ENCODE peak calls at places on chromosomes 11 and 22, in five cellular contexts. F is endodermal cell, U is NCI-H1092, W is iris pigment epithelial cell, O is astrocyte of the spinal cord. N is an unnamed sample.

GRCh38 chr11:100469835-100470234 is 217.3 kb upstream of the ARHGAP42 start:
- DNase-seq in F (no peak), U (no peak), W (no peak), O (no peak), N (no peak)

GRCh38 chr11:18192988-18193387 is 20.4 kb downstream of the MRGPRX4 start:
- DNase-seq in F (peak), U (no peak), W (no peak), O (no peak), N (no peak)

GRCh38 chr22:19149047-19149883 is 827 bp downstream of the GSC2 start:
- DNase-seq in F (peak), U (no peak), W (peak), O (no peak), N (no peak)

GRCh38 chr11:120335596-120335927 is 651 bp upstream of the ARHGEF12 start:
- DNase-seq in F (no peak), U (peak), W (peak), O (no peak), N (peak)

GRCh38 chr11:121572581-121573059 is 119.9 kb upstream of the SORL1-AS1 start:
- DNase-seq in F (no peak), U (peak), W (no peak), O (no peak), N (no peak)

GRCh38 chr11:60485987-60486386 is 6.6 kb upstream of the MS4A12 start:
- DNase-seq in F (peak), U (peak), W (no peak), O (no peak), N (no peak)

GRCh38 chr22:36285017-36285416 is 32.1 kb downstream of the APOL1 start:
- DNase-seq in F (no peak), U (no peak), W (no peak), O (no peak), N (no peak)

GRCh38 chr11:102709211-102709980 is 3.8 kb upstream of the MMP27 start:
- DNase-seq in F (no peak), U (no peak), W (peak), O (no peak), N (no peak)

GRCh38 chr11:119322360-119322739 is 5.4 kb upstream of the MCAM start:
- DNase-seq in F (no peak), U (no peak), W (no peak), O (no peak), N (no peak)

GRCh38 chr11:61460474-61460881 is 30.6 kb downstream of the SDHAF2 start:
- DNase-seq in F (no peak), U (peak), W (no peak), O (no peak), N (no peak)

GRCh38 chr11:122664188-122664587 is 8.7 kb downstream of the UBASH3B start:
- DNase-seq in F (no peak), U (no peak), W (no peak), O (no peak), N (no peak)

GRCh38 chr11:11239959-11240358 is 113.1 kb downstream of the CSNK2A3 start:
- DNase-seq in F (no peak), U (no peak), W (no peak), O (no peak), N (no peak)

GRCh38 chr22:28019881-28020861 is 101.1 kb upstream of the PITPNB start:
- DNase-seq in F (peak), U (peak), W (peak), O (peak), N (peak)

GRCh38 chr11:67436459-67437081 is 912 bp downstream of the PTPRCAP start:
- DNase-seq in F (peak), U (no peak), W (no peak), O (peak), N (no peak)

GRCh38 chr11:69983897-69984438 is 94.1 kb upstream of the ANO1 start:
- DNase-seq in F (no peak), U (no peak), W (no peak), O (no peak), N (no peak)

GRCh38 chr11:14249121-14249963 is 109.6 kb downstream of the RRAS2 start:
- DNase-seq in F (peak), U (peak), W (peak), O (peak), N (peak)

GRCh38 chr11:8930456-8931175 is 2.1 kb downstream of the C11orf16 start:
- DNase-seq in F (no peak), U (no peak), W (no peak), O (no peak), N (no peak)

GRCh38 chr11:64150481-64151239 is 15.3 kb downstream of the MACROD1 start:
- DNase-seq in F (no peak), U (peak), W (no peak), O (no peak), N (peak)

GRCh38 chr11:23865341-23865975 is 631.4 kb upstream of the LUZP2 start:
- DNase-seq in F (no peak), U (no peak), W (no peak), O (peak), N (no peak)

GRCh38 chr11:9180784-9181183 is 84.4 kb downstream of the DENND5A start:
- DNase-seq in F (no peak), U (no peak), W (peak), O (peak), N (no peak)

GRCh38 chr11:67640021-67640757 is 626 bp upstream of the TBX10 start:
- DNase-seq in F (peak), U (no peak), W (peak), O (peak), N (no peak)

GRCh38 chr11:19398772-19399542 is 158.2 kb upstream of the E2F8 start:
- DNase-seq in F (peak), U (no peak), W (peak), O (peak), N (no peak)

GRCh38 chr11:69350596-69350995 is 56.6 kb downstream of the MYEOV start:
- DNase-seq in F (no peak), U (no peak), W (no peak), O (no peak), N (no peak)

GRCh38 chr11:19374189-19374588 is 133.4 kb upstream of the E2F8 start:
- DNase-seq in F (no peak), U (no peak), W (peak), O (peak), N (no peak)

GRCh38 chr11:126317681-126318641 is 14.1 kb downstream of the DCPS start:
- DNase-seq in F (no peak), U (no peak), W (peak), O (peak), N (no peak)

GRCh38 chr22:39519681-39520053 is 695 bp upstream of the ATF4 start:
- DNase-seq in F (no peak), U (peak), W (no peak), O (no peak), N (no peak)

GRCh38 chr11:120400564-120401364 is 64.6 kb downstream of the ARHGEF12 start:
- DNase-seq in F (no peak), U (no peak), W (peak), O (peak), N (peak)

GRCh38 chr11:90775573-90776165 is 552.8 kb upstream of the CHORDC1 start:
- DNase-seq in F (no peak), U (no peak), W (no peak), O (no peak), N (no peak)

GRCh38 chr11:115333106-115333505 is 171.1 kb downstream of the CADM1 start:
- DNase-seq in F (no peak), U (no peak), W (peak), O (peak), N (peak)

GRCh38 chr11:83025267-83025704 is 46.4 kb downstream of the RAB30 start:
- DNase-seq in F (no peak), U (no peak), W (peak), O (no peak), N (no peak)

GRCh38 chr11:3614742-3615171 is 27.0 kb downstream of the ART5 start:
- DNase-seq in F (no peak), U (no peak), W (no peak), O (no peak), N (no peak)

GRCh38 chr22:29780781-29781676 is 13.9 kb downstream of the UQCR10 start:
- DNase-seq in F (peak), U (no peak), W (peak), O (peak), N (no peak)

GRCh38 chr11:128779036-128779435 is 85.2 kb downstream of the FLI1 start:
- DNase-seq in F (no peak), U (no peak), W (no peak), O (peak), N (no peak)